ENCODE peak calls at places on chromosomes 13 and 19, in four cellular contexts. L is body of pancreas, C is tibial nerve, E is heart right ventricle. W is an unnamed sample.

GRCh38 chr13:110126391-110126961 is 180.5 kb downstream of the COL4A1 start:
- DNase-seq in L (no peak), C (no peak), E (peak; percentile 71), W (no peak)

GRCh38 chr19:46601318-46602224 is at the start of gene CALM3:
- DNase-seq in L (peak; percentile 34), C (no peak), E (no peak), W (no peak)

GRCh38 chr13:91470084-91470621 is 71.7 kb downstream of the GPC5 start:
- DNase-seq in L (no peak), C (no peak), E (no peak), W (no peak)

GRCh38 chr19:17682273-17682672 is 5.9 kb downstream of the UNC13A start:
- DNase-seq in L (no peak), C (no peak), E (no peak), W (no peak)

GRCh38 chr13:74990992-74991391 is 491.0 kb downstream of the TBC1D4 start:
- DNase-seq in L (no peak), C (no peak), E (no peak), W (no peak)

GRCh38 chr13:67155898-67156717 is 74.0 kb downstream of the PCDH9 start:
- DNase-seq in L (no peak), C (no peak), E (no peak), W (no peak)

GRCh38 chr13:77213644-77214043 is 113.2 kb downstream of the MYCBP2 start:
- DNase-seq in L (no peak), C (no peak), E (no peak), W (no peak)

GRCh38 chr13:112325142-112325808 is 50.9 kb upstream of the SPACA7 start:
- DNase-seq in L (no peak), C (no peak), E (no peak), W (no peak)

GRCh38 chr19:19459099-19459498 is 53.6 kb downstream of the GATAD2A start:
- DNase-seq in L (no peak), C (no peak), E (no peak), W (no peak)

GRCh38 chr13:90738881-90739280 is 608.6 kb upstream of the MIR17HG start:
- DNase-seq in L (no peak), C (no peak), E (no peak), W (no peak)

GRCh38 chr13:51922771-51923480 is 61.2 kb downstream of the CCDC70 start:
- DNase-seq in L (no peak), C (no peak), E (no peak), W (no peak)

GRCh38 chr13:20637811-20638210 is 65.7 kb upstream of the IL17D start:
- DNase-seq in L (no peak), C (no peak), E (no peak), W (no peak)

GRCh38 chr19:35963514-35963913 is 27.3 kb downstream of the LRFN3 start:
- DNase-seq in L (peak; percentile 30), C (no peak), E (no peak), W (no peak)

GRCh38 chr13:51923983-51924539 is 62.3 kb downstream of the CCDC70 start:
- DNase-seq in L (no peak), C (no peak), E (no peak), W (peak; percentile 26)

GRCh38 chr19:49020931-49021895 is 2.9 kb downstream of the CGB3 start:
- DNase-seq in L (no peak), C (no peak), E (no peak), W (no peak)

GRCh38 chr19:3358919-3359849 is 7.2 kb upstream of the NFIC start:
- DNase-seq in L (peak; percentile 79), C (peak; percentile 40), E (peak; percentile 80), W (peak; percentile 49)

GRCh38 chr19:3359850-3360493 is 6.4 kb upstream of the NFIC start:
- DNase-seq in L (no peak), C (no peak), E (no peak), W (no peak)

GRCh38 chr19:3362217-3362907 is 4.0 kb upstream of the NFIC start:
- DNase-seq in L (no peak), C (no peak), E (no peak), W (no peak)

GRCh38 chr19:3361384-3362216 is 4.8 kb upstream of the NFIC start:
- DNase-seq in L (no peak), C (no peak), E (no peak), W (no peak)

GRCh38 chr19:3360494-3361383 is 5.6 kb upstream of the NFIC start:
- DNase-seq in L (peak; percentile 69), C (peak; percentile 70), E (peak; percentile 84), W (peak; percentile 74)
- TF ChIP-seq CTCF in L (no peak), C (no peak), E (peak; percentile 55), W (no peak)

GRCh38 chr19:7928334-7928706 is 2.4 kb upstream of the CTXN1 start:
- DNase-seq in L (no peak), C (no peak), E (no peak), W (peak; percentile 57)
- H3K27ac ChIP-seq in L (peak overlapping the region; percentile 69), C (peak overlapping the region; percentile 87), E (peak overlapping the region; percentile 60), W (peak overlapping the region; percentile 58)

GRCh38 chr13:111186305-111186930 is 71.3 kb downstream of the ARHGEF7 start:
- DNase-seq in L (no peak), C (no peak), E (no peak), W (no peak)
- H3K4me3 ChIP-seq in L (no peak overlapping the region), C (no peak overlapping the region), E (no peak overlapping the region), W (no peak overlapping the region)

GRCh38 chr19:52188822-52189744 is 769 bp upstream of the PPP2R1A start:
- DNase-seq in L (no peak), C (no peak), E (peak; percentile 99), W (no peak)
- TF ChIP-seq CTCF in L (no peak), C (no peak), E (peak; percentile 14), W (no peak)

GRCh38 chr19:4748185-4748584 is 24.5 kb upstream of the DPP9 start:
- DNase-seq in L (no peak), C (no peak), E (no peak), W (no peak)
- H3K27ac ChIP-seq in L (no peak overlapping the region), C (no peak overlapping the region), E (no peak overlapping the region), W (no peak overlapping the region)

GRCh38 chr19:8150178-8150865 is 930 bp upstream of the FBN3 start:
- DNase-seq in L (no peak), C (no peak), E (no peak), W (no peak)

GRCh38 chr19:8148088-8148409 is 1.3 kb downstream of the FBN3 start:
- DNase-seq in L (no peak), C (no peak), E (no peak), W (no peak)

GRCh38 chr19:8150998-8151397 is 1.6 kb upstream of the FBN3 start:
- DNase-seq in L (no peak), C (no peak), E (no peak), W (no peak)

GRCh38 chr19:8148410-8149231 is 771 bp downstream of the FBN3 start:
- DNase-seq in L (no peak), C (no peak), E (no peak), W (peak; percentile 81)

GRCh38 chr19:8149261-8150094 is at the start of gene FBN3:
- DNase-seq in L (no peak), C (no peak), E (no peak), W (peak; percentile 44)
- H3K4me3 ChIP-seq in L (no peak within 1 kb of the TSS), C (peak within 1 kb of the TSS; percentile 36), E (peak within 1 kb of the TSS; percentile 21), W (peak within 1 kb of the TSS; percentile 56)

DNA sequence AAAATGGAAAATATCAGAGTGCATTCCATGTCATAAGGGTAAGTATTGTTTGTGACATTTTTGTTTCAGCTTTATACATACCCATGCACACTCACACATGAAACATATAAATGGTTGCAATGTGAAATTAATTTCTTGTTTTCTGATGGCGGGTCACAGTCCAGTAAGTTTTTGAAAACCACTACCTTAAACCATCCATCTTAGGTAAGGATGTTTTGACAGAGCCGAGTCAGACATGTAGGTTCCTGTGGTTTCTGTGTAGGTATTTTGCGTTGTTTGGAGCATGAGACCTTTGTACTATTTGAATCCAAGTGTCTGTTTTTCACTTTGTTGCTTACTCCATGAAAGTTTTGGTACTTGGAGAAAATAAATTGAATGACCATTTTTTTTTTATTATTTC is 121.7 kb downstream of the B3GLCT start:
- DNase-seq in L (no peak), C (no peak), E (no peak), W (no peak)
- TF ChIP-seq CTCF in L (no peak), C (no peak), E (no peak), W (no peak)

GRCh38 chr13:60398949-60399589 is 2.0 kb downstream of the TDRD3 start:
- DNase-seq in L (peak; percentile 37), C (no peak), E (no peak), W (no peak)

GRCh38 chr13:60396008-60396782 is 825 bp upstream of the TDRD3 start:
- DNase-seq in L (peak; percentile 94), C (peak; percentile 76), E (peak; percentile 92), W (peak; percentile 83)

GRCh38 chr13:60398438-60398891 is 1.4 kb downstream of the TDRD3 start:
- DNase-seq in L (no peak), C (no peak), E (no peak), W (no peak)

GRCh38 chr13:60396783-60397692 is at the start of gene TDRD3:
- DNase-seq in L (peak; percentile 90), C (peak; percentile 53), E (peak; percentile 84), W (peak; percentile 69)

DNA sequence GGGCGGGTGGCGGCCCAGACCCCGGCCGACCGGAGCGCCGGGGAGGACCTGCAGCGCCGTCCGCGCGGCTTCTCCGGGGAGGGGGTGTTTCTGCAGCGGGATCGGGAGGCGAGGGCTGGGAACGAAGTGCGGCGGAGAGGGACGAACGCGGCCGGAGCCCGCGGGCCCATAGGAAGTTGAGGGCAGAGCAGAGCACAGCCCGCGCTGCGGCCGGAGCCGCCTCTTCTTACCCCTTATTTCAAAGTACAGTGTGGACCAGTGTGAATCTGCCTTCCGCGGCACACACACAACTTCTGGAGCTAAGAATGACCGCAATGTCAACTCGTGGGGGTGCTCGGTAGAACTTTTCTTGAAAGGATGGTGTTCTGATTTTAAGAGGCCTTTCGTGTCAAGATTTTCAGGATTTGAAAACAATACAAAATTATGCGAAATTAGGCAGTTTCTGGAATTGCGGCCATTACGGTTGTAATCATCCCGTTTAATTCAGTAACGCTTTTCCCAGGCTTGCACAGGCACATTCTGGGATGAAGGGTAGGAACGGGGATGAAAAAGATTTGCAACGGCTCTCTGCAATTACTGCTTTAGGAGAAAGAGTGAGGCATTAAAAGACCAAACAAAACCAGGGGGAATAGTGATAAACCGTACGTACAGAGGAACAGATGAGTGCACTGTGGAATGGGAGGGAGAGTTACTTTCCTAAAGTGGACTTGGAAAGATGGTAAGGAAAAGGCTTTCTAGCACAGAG is 845 bp downstream of the TDRD3 start:
- DNase-seq in L (peak; percentile 58), C (peak; percentile 16), E (peak; percentile 74), W (peak; percentile 24)
- H3K27ac ChIP-seq in L (peak overlapping the region; percentile 95), C (peak overlapping the region; percentile 99), E (peak overlapping the region; percentile 96), W (peak overlapping the region; percentile 93)